ENCODE peak calls at places on chromosomes 1 and 21, in seven cellular contexts. U is pancreas, E is left ventricle myocardium inferior, M is transverse colon, K is heart left ventricle, T is IMR-90, C is iPS DF 6.9. J is an unnamed sample. For H3K4me1, the result is how much of the 10 kb centered on the place peaks cover.

GRCh38 chr1:99652881-99653281 is 7.0 kb downstream of the PALMD start:
- DNase-seq in U (no peak), K (no peak), T (no peak), C (no peak), M (no peak), E (no peak), J (no peak)

GRCh38 chr1:225480825-225481434 is 53.1 kb upstream of the LBR start:
- DNase-seq in T (no peak), U (peak), E (no peak), K (no peak), C (peak), M (peak), J (no peak)

GRCh38 chr1:87542697-87543096 is 214.0 kb downstream of the LMO4 start:
- DNase-seq in C (no peak), U (no peak), E (no peak), K (no peak), T (no peak), M (no peak), J (no peak)

GRCh38 chr1:181166377-181167196 is 78.1 kb downstream of the IER5 start:
- DNase-seq in T (peak), K (peak), M (peak), E (peak), C (no peak), U (peak), J (peak)

GRCh38 chr1:97630281-97630680 is 290.6 kb downstream of the DPYD start:
- DNase-seq in C (no peak), K (no peak), T (no peak), M (no peak), U (no peak), E (no peak), J (no peak)

GRCh38 chr1:12620142-12620865 is 2.3 kb upstream of the DHRS3 start:
- DNase-seq in E (no peak), K (no peak), U (no peak), T (no peak), M (no peak), C (no peak), J (no peak)

GRCh38 chr1:6205849-6206845 is at the start of gene RNF207:
- DNase-seq in T (peak), K (peak), M (peak), U (peak), E (peak), C (no peak), J (peak)

GRCh38 chr1:200237066-200237465 is 172.8 kb downstream of the ZNF281 start:
- DNase-seq in C (no peak), M (no peak), U (no peak), T (no peak), K (no peak), E (no peak), J (no peak)

GRCh38 chr1:65083263-65083896 is 64.6 kb upstream of the AK4 start:
- DNase-seq in C (no peak), K (no peak), M (no peak), T (peak), E (no peak), U (no peak), J (no peak)

GRCh38 chr1:108831225-108831624 is 25.7 kb downstream of the AKNAD1 start:
- DNase-seq in C (no peak), T (peak), E (no peak), K (no peak), U (no peak), M (no peak), J (no peak)

GRCh38 chr1:64578270-64578973 is 108.5 kb downstream of the CACHD1 start:
- DNase-seq in E (no peak), C (no peak), M (no peak), K (peak), T (no peak), U (no peak), J (no peak)

GRCh38 chr1:36206323-36206858 is 17.9 kb upstream of the THRAP3 start:
- DNase-seq in T (no peak), M (no peak), K (no peak), E (no peak), U (no peak), C (no peak), J (no peak)

GRCh38 chr1:174998569-174999215 is 1.1 kb upstream of the CACYBP start:
- DNase-seq in M (peak), K (peak), C (no peak), E (no peak), U (peak), T (peak), J (peak)

GRCh38 chr1:10776206-10776905 is 20.1 kb downstream of the CASZ1 start:
- DNase-seq in U (no peak), K (no peak), M (peak), E (peak), T (no peak), C (no peak), J (no peak)

GRCh38 chr1:34711936-34712688 is 42.7 kb upstream of the GJB5 start:
- DNase-seq in M (no peak), T (no peak), C (no peak), U (no peak), K (no peak), E (no peak), J (no peak)

GRCh38 chr1:1399870-1400575 is 888 bp upstream of the CCNL2 start:
- DNase-seq in C (no peak), U (no peak), T (peak), K (no peak), M (no peak), E (no peak), J (no peak)

GRCh38 chr21:26835027-26835713 is 10.0 kb downstream of the ADAMTS1 start:
- DNase-seq in K (no peak), M (no peak), C (no peak), U (no peak), T (peak), E (no peak), J (no peak)

GRCh38 chr1:2101946-2102345 is 51.7 kb downstream of the PRKCZ start:
- DNase-seq in E (no peak), M (no peak), U (no peak), T (no peak), C (no peak), K (no peak), J (no peak)

GRCh38 chr1:119438761-119439160 is 23.8 kb downstream of the HSD3B2 start:
- DNase-seq in M (no peak), E (no peak), U (no peak), C (no peak), K (no peak), T (no peak), J (no peak)

GRCh38 chr1:214658785-214659184 is 55.8 kb downstream of the CENPF start:
- DNase-seq in T (peak), K (no peak), C (no peak), U (no peak), E (no peak), M (no peak), J (peak)

GRCh38 chr1:62689524-62689923 is 1.3 kb upstream of the DOCK7 start:
- DNase-seq in K (no peak), C (no peak), U (no peak), E (no peak), M (no peak), T (peak), J (no peak)

GRCh38 chr1:200351826-200352549 is 57.8 kb downstream of the ZNF281 start:
- DNase-seq in M (no peak), T (peak), U (no peak), C (no peak), E (no peak), K (no peak), J (no peak)

GRCh38 chr1:77539510-77540142 is 142.8 kb downstream of the ZZZ3 start:
- DNase-seq in K (peak), C (no peak), E (no peak), M (no peak), T (peak), U (peak), J (peak)

GRCh38 chr1:179178965-179179364 is 50.5 kb downstream of the ABL2 start:
- DNase-seq in T (peak), C (no peak), E (no peak), U (no peak), M (no peak), K (no peak), J (no peak)

GRCh38 chr1:220708244-220708643 is 18.1 kb downstream of the C1orf115 start:
- DNase-seq in U (no peak), T (no peak), K (no peak), E (no peak), M (no peak), C (no peak), J (no peak)

GRCh38 chr1:207309775-207310273 is 11.7 kb upstream of the CD55 start:
- DNase-seq in M (peak), T (peak), K (no peak), E (no peak), C (no peak), U (peak), J (no peak)

GRCh38 chr1:93804412-93804811 is 74.6 kb downstream of the DNTTIP2 start:
- DNase-seq in E (no peak), M (no peak), U (no peak), K (no peak), C (no peak), T (peak), J (no peak)

GRCh38 chr21:25283720-25284119 is 323.6 kb downstream of the MRPL39 start:
- DNase-seq in M (no peak), E (no peak), T (peak), U (no peak), C (peak), K (no peak), J (no peak)

GRCh38 chr1:222813866-222814535 is 838 bp upstream of the DISP1 start:
- DNase-seq in K (no peak), T (peak), E (no peak), C (no peak), U (no peak), M (peak), J (peak)

GRCh38 chr1:152967201-152967600 is 3.2 kb upstream of the SPRR4 start:
- DNase-seq in K (no peak), T (no peak), C (no peak), M (no peak), E (no peak), U (no peak), J (no peak)

GRCh38 chr1:17573518-17574041 is 34.1 kb downstream of the ARHGEF10L start:
- DNase-seq in M (no peak), T (no peak), U (no peak), E (no peak), K (peak), C (no peak), J (no peak)

GRCh38 chr1:226827458-226827857 is 43.0 kb upstream of the PSEN2 start:
- DNase-seq in U (peak), C (no peak), M (peak), T (no peak), E (peak), K (peak), J (peak)

GRCh38 chr1:237851209-237851845 is 39.4 kb downstream of the ZP4 start:
- DNase-seq in K (no peak), E (no peak), T (peak), M (peak), C (peak), U (no peak), J (peak)

GRCh38 chr1:72062584-72062983 is 219.8 kb downstream of the NEGR1 start:
- DNase-seq in C (no peak), E (no peak), K (peak), T (peak), M (no peak), U (no peak), J (no peak)

GRCh38 chr1:150072959-150073358 is 5.4 kb downstream of the VPS45 start:
- DNase-seq in U (no peak), T (peak), E (no peak), C (no peak), M (no peak), K (no peak), J (no peak)

GRCh38 chr1:169890761-169891538 is 2.7 kb downstream of the SCYL3 start:
- DNase-seq in M (peak), C (no peak), E (no peak), T (no peak), U (peak), K (no peak), J (peak)

GRCh38 chr1:85623061-85623471 is 42.5 kb downstream of the CCN1 start:
- DNase-seq in E (no peak), M (no peak), T (peak), C (no peak), K (no peak), U (no peak), J (no peak)

GRCh38 chr1:28865997-28866650 is 48.2 kb upstream of the EPB41 start:
- DNase-seq in K (no peak), U (no peak), E (no peak), T (no peak), C (no peak), M (no peak), J (no peak)

GRCh38 chr1:21293537-21294265 is 3.4 kb upstream of the ECE1 start:
- DNase-seq in E (no peak), K (no peak), M (no peak), T (no peak), U (no peak), C (no peak), J (no peak)
- H3K4me1 ChIP-seq in E (half or more), K (under half), M (half or more), T (under half), U (under half), C (under half), J (under half)

GRCh38 chr1:242842094-242842493 is 317.6 kb upstream of the PLD5 start:
- DNase-seq in K (no peak), T (no peak), C (no peak), E (no peak), M (no peak), U (no peak), J (no peak)
- H3K4me1 ChIP-seq in K (under half), T (under half), C (under half), E (under half), M (under half), U (under half), J (under half)

DNA sequence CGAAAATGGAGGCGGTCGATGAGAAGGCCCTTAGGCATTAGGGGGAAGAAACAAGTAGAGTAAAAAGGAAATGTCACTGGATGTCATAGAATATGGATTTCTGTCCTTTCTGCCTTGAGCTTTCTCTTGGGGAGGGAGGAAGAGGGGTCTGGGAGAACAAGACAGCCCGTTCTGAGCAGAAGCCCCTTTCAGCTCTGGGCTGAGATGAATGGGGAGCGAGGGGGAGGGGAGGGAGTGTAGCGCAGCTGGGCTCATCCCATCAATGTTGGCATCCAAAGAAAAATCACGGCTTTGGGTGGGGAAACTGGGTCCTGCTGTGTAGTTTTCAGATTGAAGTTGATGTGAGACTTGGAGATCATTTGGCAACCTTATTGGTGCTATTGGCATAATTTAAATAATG is 35.7 kb downstream of the ABCG1 start:
- DNase-seq in K (peak), C (no peak), T (no peak), M (no peak), U (no peak), E (no peak), J (no peak)
- H3K4me1 ChIP-seq in K (under half), C (under half), T (under half), M (under half), U (under half), E (half or more), J (under half)

GRCh38 chr21:45296638-45297037 is 8.9 kb upstream of the POFUT2 start:
- DNase-seq in E (peak), U (no peak), C (no peak), M (peak), K (no peak), T (no peak), J (no peak)
- H3K4me1 ChIP-seq in E (half or more), U (under half), C (under half), M (under half), K (under half), T (under half), J (under half)

GRCh38 chr1:42206164-42206563 is 41.6 kb upstream of the GUCA2A start:
- DNase-seq in C (no peak), U (no peak), M (no peak), T (no peak), K (no peak), E (no peak), J (no peak)
- H3K4me1 ChIP-seq in C (under half), U (under half), M (under half), T (under half), K (under half), E (under half), J (under half)